ENCODE peak calls at places on chromosomes 2 and 18, in seven cellular contexts. P is HepG2, D is HCT116, E is H1, T is SK-N-SH, C is GM12878, J is K562. N is an unnamed sample.

GRCh38 chr18:49845629-49846252 is 32.4 kb upstream of the ACAA2 start:
- DNase-seq in P (no peak), D (no peak), E (no peak), T (peak; percentile 46), C (no peak), J (no peak), N (no peak)

GRCh38 chr2:28454016-28454930 is 41.6 kb upstream of the PLB1 start:
- DNase-seq in P (no peak), D (no peak), E (no peak), T (no peak), C (no peak), J (no peak), N (peak; percentile 34)

GRCh38 chr2:218270721-218271486 is 585 bp downstream of the PNKD start:
- DNase-seq in P (no peak), D (no peak), E (no peak), T (no peak), C (no peak), J (no peak), N (no peak)

GRCh38 chr2:208985644-208986043 is 438.2 kb upstream of the MAP2 start:
- DNase-seq in P (no peak), D (no peak), E (no peak), T (no peak), C (no peak), J (peak; percentile 39), N (no peak)

GRCh38 chr2:191252699-191253098 is 7.5 kb downstream of the MYO1B start:
- DNase-seq in P (no peak), D (no peak), E (no peak), T (no peak), C (no peak), J (no peak), N (no peak)

GRCh38 chr2:203018181-203018580 is 3.5 kb downstream of the NBEAL1 start:
- DNase-seq in P (peak; percentile 55), D (no peak), E (no peak), T (no peak), C (peak; percentile 25), J (peak; percentile 14), N (no peak)

GRCh38 chr2:14720319-14720718 is 87.8 kb downstream of the LRATD1 start:
- DNase-seq in P (no peak), D (no peak), E (no peak), T (no peak), C (no peak), J (peak; percentile 27), N (no peak)

GRCh38 chr18:32067375-32068167 is 24.1 kb upstream of the RNF138 start:
- DNase-seq in P (no peak), D (no peak), E (no peak), T (no peak), C (no peak), J (no peak), N (no peak)

GRCh38 chr2:174597347-174598047 is at the start of gene WIPF1:
- DNase-seq in P (no peak), D (no peak), E (no peak), T (no peak), C (peak; percentile 93), J (no peak), N (no peak)

GRCh38 chr2:71746946-71747501 is 293.7 kb downstream of the DYSF start:
- DNase-seq in P (no peak), D (no peak), E (no peak), T (peak; percentile 46), C (no peak), J (peak; percentile 32), N (peak; percentile 26)

GRCh38 chr2:47214990-47215389 is 59.9 kb upstream of the STPG4 start:
- DNase-seq in P (no peak), D (no peak), E (no peak), T (no peak), C (no peak), J (no peak), N (no peak)

GRCh38 chr2:73961823-73962615 is 22.7 kb upstream of the TET3 start:
- DNase-seq in P (no peak), D (no peak), E (no peak), T (no peak), C (no peak), J (no peak), N (no peak)

GRCh38 chr2:126665483-126665882 is 9.5 kb downstream of the GYPC start:
- DNase-seq in P (no peak), D (no peak), E (no peak), T (no peak), C (no peak), J (no peak), N (no peak)

GRCh38 chr2:187547353-187547979 is 6.8 kb downstream of the TFPI start:
- DNase-seq in P (no peak), D (peak; percentile 92), E (no peak), T (no peak), C (no peak), J (peak; percentile 89), N (no peak)

GRCh38 chr18:79584491-79585394 is 94.9 kb upstream of the CTDP1 start:
- DNase-seq in P (no peak), D (no peak), E (no peak), T (no peak), C (no peak), J (no peak), N (no peak)

GRCh38 chr2:48398285-48399135 is 131.4 kb upstream of the STON1 start:
- DNase-seq in P (no peak), D (no peak), E (no peak), T (no peak), C (no peak), J (peak; percentile 16), N (peak; percentile 10)
- TF ChIP-seq JUND in P (no peak), D (no peak), E (no peak), T (no peak), C (no peak), J (no peak), N (no peak)

DNA sequence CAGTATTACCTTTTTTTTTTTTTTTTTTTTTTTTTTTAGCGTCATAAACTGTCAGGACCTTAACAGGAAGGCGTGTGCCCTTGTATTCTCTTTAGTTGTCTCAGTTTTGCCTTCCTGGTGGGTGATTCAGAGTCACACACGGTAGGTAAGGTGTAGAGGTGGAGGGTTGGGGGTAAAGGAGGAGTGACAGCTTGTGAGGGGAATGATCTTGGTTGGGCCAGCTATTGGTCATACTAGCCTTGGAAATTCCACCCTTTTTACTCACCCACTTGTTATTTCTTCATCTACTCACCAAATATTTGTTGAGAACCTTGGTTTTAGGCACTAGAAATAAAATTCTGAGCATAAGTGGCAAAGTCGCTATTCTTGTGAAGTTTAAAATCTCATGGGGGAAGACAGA is 22.2 kb downstream of the SMIM21 start:
- DNase-seq in P (no peak), D (no peak), E (no peak), T (no peak), C (no peak), J (no peak), N (no peak)
- TF ChIP-seq JUND in P (no peak), D (no peak), E (no peak), T (no peak), C (no peak), J (no peak), N (no peak)

DNA sequence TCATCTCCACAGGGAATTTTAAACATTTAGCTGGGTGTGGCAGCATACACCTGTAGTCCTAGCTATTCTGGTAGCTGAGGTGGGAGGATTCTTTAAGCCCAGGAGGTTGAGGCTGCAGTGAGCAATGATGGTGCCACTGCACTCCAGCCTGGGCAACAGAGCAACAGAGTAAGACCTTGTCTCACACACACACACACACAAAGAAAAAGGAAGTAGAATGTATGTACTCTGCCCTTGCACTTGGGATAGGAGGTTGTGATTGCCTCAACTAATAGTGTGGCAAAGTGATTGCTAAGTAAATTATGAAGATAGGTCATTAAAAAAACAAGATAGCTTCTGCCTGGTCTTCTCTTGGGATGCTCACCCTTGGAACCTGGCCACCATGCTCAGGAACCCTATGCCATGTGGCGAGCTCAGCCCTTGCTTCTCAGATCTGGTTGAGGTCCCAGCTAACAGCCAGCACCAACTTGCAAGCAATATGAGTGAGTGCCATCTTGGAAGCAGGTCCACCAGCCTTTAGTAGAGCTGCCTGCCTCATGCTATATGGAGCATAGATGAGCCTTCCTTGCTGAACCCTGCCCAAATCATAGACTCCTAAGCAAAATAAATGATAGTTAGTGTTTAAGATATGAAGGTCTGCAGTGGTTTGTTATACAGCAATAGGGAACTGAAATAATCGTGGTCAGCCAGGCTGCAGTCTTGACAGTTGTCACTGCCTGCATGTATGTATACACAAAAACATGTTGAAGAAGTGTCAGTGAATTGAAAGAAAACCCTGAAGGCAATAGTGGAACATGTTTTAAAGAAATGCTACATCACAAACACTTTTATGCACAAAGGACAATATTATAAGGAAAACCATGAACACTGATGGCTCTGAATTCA is 30.1 kb upstream of the PNO1 start:
- DNase-seq in P (no peak), D (no peak), E (no peak), T (no peak), C (peak; percentile 31), J (no peak), N (no peak)
- TF ChIP-seq JUND in P (no peak), D (no peak), E (no peak), T (no peak), C (no peak), J (no peak), N (no peak)

GRCh38 chr2:96538487-96539214 is 2.1 kb downstream of the ARID5A start:
- DNase-seq in P (peak; percentile 74), D (no peak), E (peak; percentile 88), T (no peak), C (peak; percentile 31), J (no peak), N (no peak)
- TF ChIP-seq JUND in P (no peak), D (no peak), E (no peak), T (no peak), C (no peak), J (no peak), N (no peak)

GRCh38 chr2:229901819-229902218 is 20.0 kb downstream of the TRIP12 start:
- DNase-seq in P (no peak), D (peak; percentile 73), E (no peak), T (peak; percentile 15), C (no peak), J (peak; percentile 3), N (no peak)
- TF ChIP-seq JUND in P (no peak), D (peak; percentile 78), E (peak; percentile 70), T (peak; percentile 73), C (no peak), J (peak; percentile 28), N (no peak)

GRCh38 chr2:181552808-181553207 is 95.6 kb downstream of the ITGA4 start:
- DNase-seq in P (no peak), D (peak; percentile 28), E (no peak), T (no peak), C (no peak), J (no peak), N (no peak)

GRCh38 chr2:181554511-181554910 is 97.3 kb downstream of the ITGA4 start:
- DNase-seq in P (no peak), D (no peak), E (no peak), T (no peak), C (no peak), J (no peak), N (no peak)

DNA sequence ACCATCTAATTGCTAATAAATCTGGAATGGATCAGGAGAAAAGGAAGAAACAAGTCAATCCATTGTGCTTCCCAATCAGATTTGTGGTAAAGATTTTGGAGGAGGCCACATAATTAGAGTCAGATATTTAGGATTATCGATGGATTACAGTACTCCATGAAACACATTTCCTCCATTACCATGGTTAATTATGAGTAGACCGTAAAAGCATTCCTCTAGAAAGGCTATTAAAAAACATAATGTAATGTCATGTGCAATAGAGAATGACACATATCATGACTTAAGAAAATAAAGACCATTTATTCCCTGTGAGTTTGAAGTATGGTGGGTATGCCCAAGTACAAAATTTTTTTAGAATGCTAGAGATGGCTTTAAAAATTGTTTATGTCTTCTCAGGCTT is 96.1 kb downstream of the ITGA4 start:
- DNase-seq in P (no peak), D (no peak), E (no peak), T (no peak), C (no peak), J (no peak), N (no peak)
- TF ChIP-seq JUND in P (no peak), D (no peak), E (no peak), T (no peak), C (no peak), J (no peak), N (no peak)

GRCh38 chr2:1854747-1855146 is 110.4 kb upstream of the PXDN start:
- DNase-seq in P (no peak), D (no peak), E (peak; percentile 75), T (peak; percentile 95), C (no peak), J (peak; percentile 50), N (peak; percentile 11)
- TF ChIP-seq JUND in P (no peak), D (no peak), E (no peak), T (no peak), C (no peak), J (no peak), N (no peak)

N was measured in T47D.